ENCODE peak calls at places on chromosomes 6 and 20, in five cellular contexts. V, Y, Q, U and C are unnamed samples.

GRCh38 chr6:70973591-70973990 is 16.7 kb upstream of the B3GAT2 start:
- DNase-seq in Y (no peak), V (no peak), Q (no peak), U (no peak), C (no peak)

GRCh38 chr20:3896302-3896701 is 7.1 kb downstream of the PANK2 start:
- DNase-seq in Q (no peak), U (no peak), V (no peak), Y (no peak), C (no peak)

GRCh38 chr6:165486183-165487137 is 176.6 kb downstream of the PDE10A start:
- DNase-seq in Y (no peak), U (no peak), V (peak), Q (no peak), C (no peak)

GRCh38 chr6:20454201-20454824 is 52.6 kb downstream of the E2F3 start:
- DNase-seq in Q (no peak), U (peak), Y (no peak), V (no peak), C (no peak)

GRCh38 chr6:167947716-167948115 is 49.8 kb upstream of the KIF25 start:
- DNase-seq in U (no peak), Y (no peak), Q (no peak), V (no peak), C (no peak)

GRCh38 chr6:12291785-12292604 is 1.8 kb downstream of the EDN1 start:
- DNase-seq in Y (peak), V (no peak), U (no peak), Q (peak), C (peak)

GRCh38 chr6:157219201-157220200 is 103.8 kb downstream of the TMEM242 start:
- DNase-seq in Y (no peak), Q (peak), V (no peak), U (peak), C (no peak)

GRCh38 chr6:296151-297122 is 4.2 kb downstream of the DUSP22 start:
- DNase-seq in U (no peak), V (peak), Y (no peak), Q (no peak), C (no peak)

GRCh38 chr6:79078057-79078969 is at the start of gene PHIP:
- DNase-seq in Q (peak), U (peak), V (peak), Y (peak), C (peak)

GRCh38 chr6:42045538-42046460 is 4.5 kb upstream of the TAF8 start:
- DNase-seq in U (peak), Q (no peak), V (peak), Y (peak), C (peak)

GRCh38 chr6:16762547-16763477 is 1.6 kb upstream of the ATXN1 start:
- DNase-seq in V (no peak), U (peak), Q (peak), Y (peak), C (peak)

GRCh38 chr6:7150381-7151064 is 42.8 kb downstream of the RREB1 start:
- DNase-seq in Q (no peak), U (peak), V (no peak), Y (no peak), C (no peak)

GRCh38 chr6:17931227-17931626 is 56.2 kb downstream of the KIF13A start:
- DNase-seq in Y (no peak), U (no peak), Q (no peak), V (no peak), C (no peak)

GRCh38 chr6:7051780-7052440 is 55.9 kb upstream of the RREB1 start:
- DNase-seq in Q (no peak), U (no peak), V (no peak), Y (no peak), C (no peak)

GRCh38 chr20:35821807-35822242 is 50.0 kb downstream of the PHF20 start:
- DNase-seq in Y (peak), U (no peak), V (no peak), Q (peak), C (no peak)

GRCh38 chr20:62985089-62985778 is 21.5 kb downstream of the BHLHE23 start:
- DNase-seq in V (no peak), Q (no peak), Y (no peak), U (no peak), C (no peak)

GRCh38 chr20:24032412-24032898 is 43.9 kb upstream of the GGTLC1 start:
- DNase-seq in Y (no peak), V (no peak), U (no peak), Q (no peak), C (no peak)

GRCh38 chr20:24033560-24033959 is 45.0 kb upstream of the GGTLC1 start:
- DNase-seq in Y (no peak), Q (no peak), V (no peak), U (no peak), C (no peak)

GRCh38 chr20:24033151-24033550 is 44.6 kb upstream of the GGTLC1 start:
- DNase-seq in U (no peak), Y (no peak), V (no peak), Q (no peak), C (no peak)

GRCh38 chr20:24039196-24039595 is 50.6 kb upstream of the GGTLC1 start:
- DNase-seq in U (no peak), Q (no peak), V (no peak), Y (no peak), C (no peak)

DNA sequence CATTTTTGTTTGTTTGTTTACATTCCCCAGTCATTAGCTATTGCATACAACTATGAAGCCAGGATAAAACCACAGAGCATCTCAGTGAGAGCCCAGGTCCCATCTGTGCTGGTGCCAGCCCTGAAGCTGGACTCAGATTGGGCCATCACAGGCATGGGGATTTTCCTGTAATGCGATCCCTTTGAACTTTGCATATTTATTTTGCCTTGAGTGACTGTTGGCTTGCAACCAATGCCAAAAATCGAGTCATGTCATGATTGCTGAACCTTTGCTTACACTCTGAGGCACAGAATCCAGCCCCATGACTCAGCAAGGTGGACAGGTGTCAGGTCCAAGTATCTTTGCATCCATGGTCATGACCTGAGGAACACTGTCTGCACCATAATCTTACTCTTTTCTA is 46.2 kb upstream of the GGTLC1 start:
- DNase-seq in V (no peak), U (no peak), Q (peak), Y (peak), C (no peak)
- TF ChIP-seq KDM1A in V (no peak), U (no peak), Q (no peak), Y (no peak), C (no peak)

DNA sequence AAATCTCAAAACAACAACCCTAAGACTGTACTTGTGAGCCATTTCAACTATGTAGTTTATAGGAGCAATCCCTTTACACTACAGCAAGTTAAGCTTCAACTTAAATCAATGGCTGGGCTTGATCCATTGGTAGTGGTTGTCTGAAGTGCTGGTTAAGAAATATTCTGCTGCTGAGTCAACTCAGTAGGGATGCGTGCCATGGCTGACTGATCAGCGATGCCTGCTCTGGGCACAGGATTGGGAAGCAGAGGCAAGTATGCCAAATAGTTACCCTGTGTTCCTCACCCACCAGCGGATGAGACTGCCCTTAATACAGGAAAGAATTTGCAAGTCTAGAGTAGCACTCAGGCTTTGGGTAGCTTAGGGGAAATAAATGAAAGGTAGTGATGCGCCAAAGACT is 41.5 kb downstream of the GCM1 start:
- DNase-seq in Y (no peak), V (no peak), U (no peak), Q (no peak), C (no peak)
- TF ChIP-seq KDM1A in Y (no peak), V (no peak), U (no peak), Q (no peak), C (no peak)

DNA sequence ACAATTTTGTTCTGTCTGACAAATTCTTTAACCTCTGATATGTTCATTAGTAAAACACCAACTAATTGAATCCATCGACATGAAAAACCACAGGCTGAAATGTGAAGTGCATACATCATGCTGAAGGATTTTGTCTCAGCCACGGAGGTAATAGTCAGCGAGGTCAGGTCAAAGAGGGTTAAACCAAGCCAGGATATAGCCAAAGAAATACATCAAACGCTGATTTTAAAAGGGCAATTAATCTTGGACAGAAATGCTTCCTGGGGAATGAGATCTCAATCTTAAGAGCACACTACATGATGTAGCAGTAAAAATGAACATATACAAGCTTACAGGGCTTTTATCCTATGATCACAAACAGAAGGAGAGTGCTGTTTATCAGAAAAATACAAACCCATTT is 106.7 kb downstream of the PRDM1 start:
- DNase-seq in Y (no peak), U (no peak), Q (no peak), V (no peak), C (no peak)
- TF ChIP-seq KDM1A in Y (no peak), U (peak), Q (no peak), V (no peak), C (no peak)

GRCh38 chr6:31575335-31575901 is at the start of gene TNF:
- DNase-seq in U (no peak), V (peak), Q (no peak), Y (no peak), C (no peak)
- TF ChIP-seq KDM1A in U (no peak), V (no peak), Q (no peak), Y (no peak), C (no peak)

GRCh38 chr20:8803065-8803464 is 265.8 kb upstream of the PLCB4 start:
- DNase-seq in U (no peak), Q (no peak), V (no peak), Y (no peak), C (no peak)
- TF ChIP-seq KDM1A in U (no peak), Q (no peak), V (no peak), Y (no peak), C (no peak)